ENCODE peak calls at places on chromosomes 4 and X, in six cellular contexts. H is GM23338, J is hepatocyte, W is SK-N-SH, R is PC-3, E is OCI-LY7. S is an unnamed sample.

GRCh38 chr4:15396157-15396800 is 31.6 kb upstream of the C1QTNF7 start:
- DNase-seq in H (peak), J (peak), W (peak), R (peak), E (peak), S (peak)

GRCh38 chrX:35101901-35102300 is 159.3 kb downstream of the FAM47B start:
- DNase-seq in H (no peak), J (no peak), W (no peak), R (peak), E (no peak), S (no peak)

GRCh38 chr4:147367841-147368385 is 113.0 kb upstream of the EDNRA start:
- DNase-seq in H (no peak), J (no peak), W (no peak), R (no peak), E (no peak), S (no peak)

GRCh38 chr4:48896845-48897244 is 9.7 kb downstream of the OCIAD2 start:
- DNase-seq in H (no peak), J (no peak), W (no peak), R (no peak), E (peak), S (no peak)

GRCh38 chrX:69123481-69123880 is 41.8 kb downstream of the PJA1 start:
- DNase-seq in H (no peak), J (no peak), W (no peak), R (no peak), E (no peak), S (no peak)

GRCh38 chr4:136934601-136935000 is 597.7 kb downstream of the PCDH18 start:
- DNase-seq in H (no peak), J (no peak), W (no peak), R (no peak), E (no peak), S (no peak)

GRCh38 chr4:137408527-137409177 is 123.6 kb downstream of the PCDH18 start:
- DNase-seq in H (peak), J (peak), W (no peak), R (peak), E (no peak), S (no peak)

GRCh38 chr4:34183916-34184315 is 2060.4 kb downstream of the ARAP2 start:
- DNase-seq in H (no peak), J (no peak), W (no peak), R (peak), E (no peak), S (no peak)

GRCh38 chrX:38879631-38880220 is 78.5 kb downstream of the MID1IP1 start:
- DNase-seq in H (no peak), J (no peak), W (no peak), R (peak), E (peak), S (peak)

GRCh38 chr4:15100994-15101695 is 98.9 kb downstream of the CPEB2 start:
- DNase-seq in H (no peak), J (no peak), W (no peak), R (peak), E (no peak), S (no peak)

GRCh38 chr4:150368667-150369066 is 213.3 kb upstream of the MAB21L2 start:
- DNase-seq in H (no peak), J (no peak), W (peak), R (no peak), E (no peak), S (no peak)

GRCh38 chr4:132063829-132064228 is 1085.3 kb upstream of the PCDH10 start:
- DNase-seq in H (no peak), J (no peak), W (peak), R (no peak), E (no peak), S (no peak)

GRCh38 chrX:23228950-23229448 is 105.7 kb upstream of the PTCHD1 start:
- DNase-seq in H (peak), J (no peak), W (no peak), R (no peak), E (no peak), S (no peak)

GRCh38 chrX:123454712-123455431 is 270.8 kb downstream of the GRIA3 start:
- DNase-seq in H (no peak), J (no peak), W (no peak), R (no peak), E (no peak), S (peak)

GRCh38 chrX:139720136-139720535 is 12.2 kb upstream of the MCF2 start:
- DNase-seq in H (peak), J (no peak), W (no peak), R (peak), E (no peak), S (no peak)

GRCh38 chr4:138927065-138927464 is 88.5 kb upstream of the NOCT start:
- DNase-seq in H (no peak), J (no peak), W (no peak), R (peak), E (no peak), S (no peak)

DNA sequence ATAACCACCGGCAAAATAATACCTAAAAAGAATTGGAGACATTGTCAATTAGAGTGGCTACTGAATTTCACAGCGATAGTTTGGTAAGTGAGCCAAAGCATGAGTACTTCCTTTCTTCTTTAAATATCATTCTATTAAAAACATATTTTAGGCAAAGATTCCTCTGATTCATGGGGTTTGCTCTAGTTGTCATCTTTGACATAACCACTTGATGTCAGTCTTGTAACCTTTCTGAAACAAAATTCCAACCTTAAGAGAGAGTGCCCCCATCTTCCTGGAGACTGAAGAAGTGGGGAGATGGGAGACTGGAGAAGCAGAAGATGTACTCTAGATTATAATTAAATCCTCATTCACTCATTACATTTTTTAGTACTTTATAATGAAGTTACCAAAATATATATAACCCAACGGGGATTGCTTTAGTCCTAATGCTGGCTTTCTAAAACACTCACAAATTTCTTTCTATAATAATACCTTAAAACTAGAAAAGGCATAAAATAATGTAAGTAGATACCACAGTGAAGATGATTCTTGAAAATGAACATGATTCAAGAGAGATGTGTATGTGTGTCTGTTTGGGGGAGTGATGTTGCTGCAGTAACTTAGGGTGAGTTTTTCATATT is 96.4 kb downstream of the EMCN start:
- DNase-seq in H (peak), J (peak), W (peak), R (peak), E (peak), S (peak)
- TF ChIP-seq CTCF in H (peak), J (peak), W (peak), R (peak), E (peak), S (peak)

GRCh38 chr4:52260507-52261302 is 209.6 kb downstream of the SPATA18 start:
- DNase-seq in H (no peak), J (peak), W (peak), R (no peak), E (peak), S (no peak)
- TF ChIP-seq EZH2phosphoT487 in H (no peak), J (no peak), W (no peak), R (no peak), E (no peak), S (no peak)

GRCh38 chr4:81468685-81469084 is 3.0 kb downstream of the RASGEF1B start:
- DNase-seq in H (no peak), J (no peak), W (no peak), R (no peak), E (no peak), S (no peak)

GRCh38 chr4:81466841-81467671 is 4.7 kb downstream of the RASGEF1B start:
- DNase-seq in H (peak), J (peak), W (peak), R (peak), E (peak), S (peak)

GRCh38 chr4:81465668-81466357 is 5.9 kb downstream of the RASGEF1B start:
- DNase-seq in H (no peak), J (no peak), W (no peak), R (no peak), E (no peak), S (no peak)

GRCh38 chr4:81469774-81470455 is 1.8 kb downstream of the RASGEF1B start:
- DNase-seq in H (no peak), J (no peak), W (no peak), R (no peak), E (no peak), S (no peak)

GRCh38 chr4:81467672-81467964 is 4.1 kb downstream of the RASGEF1B start:
- DNase-seq in H (no peak), J (no peak), W (no peak), R (no peak), E (no peak), S (no peak)
- TF ChIP-seq CTCF in H (no peak), J (no peak), W (no peak), R (no peak), E (peak), S (no peak)

GRCh38 chr4:80035336-80035735 is 37.7 kb downstream of the ANTXR2 start:
- DNase-seq in H (no peak), J (peak), W (no peak), R (no peak), E (no peak), S (peak)
- TF ChIP-seq EZH2phosphoT487 in H (no peak), J (no peak), W (no peak), R (no peak), E (no peak), S (no peak)

DNA sequence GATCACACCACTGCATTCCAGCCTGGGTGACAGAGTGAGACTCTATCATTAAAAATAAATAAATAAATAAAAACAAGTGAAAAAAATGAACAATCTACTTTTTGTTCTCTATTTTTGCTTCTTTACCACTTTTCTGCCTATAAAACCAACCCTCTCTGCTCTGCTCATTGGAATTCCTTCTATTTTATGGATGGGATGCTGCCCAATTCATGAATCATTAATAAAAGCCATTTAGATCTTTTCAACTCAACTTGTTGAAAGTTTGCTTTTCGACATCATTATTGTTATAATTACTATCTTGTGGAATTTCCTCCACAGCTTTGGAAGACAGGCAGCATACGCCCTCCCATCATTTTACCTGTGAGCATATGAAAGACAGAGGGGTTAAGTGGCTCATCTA is 52.1 kb upstream of the SMIM10 start:
- DNase-seq in H (no peak), J (no peak), W (no peak), R (no peak), E (no peak), S (no peak)
- TF ChIP-seq CTCF in H (no peak), J (no peak), W (no peak), R (no peak), E (no peak), S (no peak)

GRCh38 chr4:133623847-133624246 is 474.8 kb downstream of the PCDH10 start:
- DNase-seq in H (no peak), J (no peak), W (no peak), R (no peak), E (no peak), S (no peak)

GRCh38 chr4:133621628-133622027 is 472.5 kb downstream of the PCDH10 start:
- DNase-seq in H (no peak), J (no peak), W (no peak), R (no peak), E (no peak), S (no peak)

GRCh38 chr4:133618963-133619362 is 469.9 kb downstream of the PCDH10 start:
- DNase-seq in H (no peak), J (no peak), W (no peak), R (no peak), E (no peak), S (no peak)

DNA sequence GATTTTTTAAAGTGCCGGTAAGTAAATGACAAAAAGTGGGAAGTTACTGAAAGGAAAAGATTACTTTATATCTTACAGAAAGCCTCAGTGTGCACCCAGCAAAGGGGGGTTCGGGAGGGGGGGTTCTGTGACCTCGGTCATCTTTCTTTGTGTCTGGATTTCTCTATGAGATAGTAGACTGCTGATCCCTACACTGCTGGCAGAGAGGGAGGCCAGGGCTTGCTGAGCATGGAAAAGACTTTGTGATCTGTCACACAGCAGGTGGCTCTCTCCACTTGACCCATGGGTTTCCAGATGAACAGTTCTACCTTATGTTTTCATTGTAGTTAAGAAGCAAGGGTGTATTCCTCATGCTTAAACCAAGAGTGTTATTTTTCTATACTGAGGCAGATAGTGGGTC is 475.6 kb downstream of the PCDH10 start:
- DNase-seq in H (peak), J (peak), W (no peak), R (no peak), E (no peak), S (no peak)
- TF ChIP-seq EZH2phosphoT487 in H (no peak), J (no peak), W (no peak), R (no peak), E (no peak), S (no peak)

DNA sequence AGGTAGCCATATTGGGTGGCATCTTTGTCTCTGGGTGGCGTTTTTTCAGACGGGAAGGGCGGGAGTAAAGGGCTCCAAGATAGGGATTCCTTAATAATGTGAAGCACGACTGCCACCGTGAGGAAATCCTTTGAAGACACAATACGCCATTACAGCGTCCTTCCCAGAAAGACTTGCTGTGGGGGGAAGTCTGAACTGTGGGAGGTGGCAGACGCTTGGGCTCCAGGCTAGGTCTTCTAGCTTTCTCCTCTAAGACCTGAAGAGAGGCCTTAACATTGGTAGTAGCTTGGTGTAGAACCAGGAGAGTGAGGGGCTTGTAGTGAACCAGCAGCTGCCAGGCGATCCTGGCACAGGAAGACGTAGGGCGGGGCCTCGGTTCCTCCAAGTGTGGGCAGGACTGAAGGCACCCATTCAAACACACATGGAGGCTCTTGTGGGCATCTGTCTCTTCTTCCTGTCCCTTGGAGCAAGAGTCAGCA is 197.3 kb downstream of the OR13H1 start:
- DNase-seq in H (no peak), J (no peak), W (peak), R (no peak), E (no peak), S (peak)
- TF ChIP-seq CTCF in H (no peak), J (no peak), W (peak), R (no peak), E (no peak), S (peak)

GRCh38 chr4:141193516-141193915 is 27.2 kb upstream of the ZNF330 start:
- DNase-seq in H (no peak), J (no peak), W (peak), R (no peak), E (no peak), S (no peak)
- TF ChIP-seq EZH2phosphoT487 in H (no peak), J (no peak), W (no peak), R (no peak), E (no peak), S (no peak)

GRCh38 chrX:37509349-37509748 is 62.1 kb upstream of the LANCL3 start:
- DNase-seq in H (peak), J (peak), W (no peak), R (peak), E (peak), S (peak)
- TF ChIP-seq CTCF in H (peak), J (peak), W (peak), R (peak), E (peak), S (peak)

GRCh38 chr4:112370466-112370865 is 73.3 kb downstream of the ALPK1 start:
- DNase-seq in H (no peak), J (no peak), W (no peak), R (no peak), E (no peak), S (no peak)
- TF ChIP-seq EZH2phosphoT487 in H (no peak), J (no peak), W (no peak), R (no peak), E (no peak), S (no peak)